ENCODE peak calls at places on chromosomes 13 and 19, in six cellular contexts. One of them, this sample, is unnamed.

GRCh38 chr13:37657134-37657533 is 58.6 kb upstream of the POSTN start:
- DNase-seq in PC-3: peak; percentile 85
- DNase-seq in kidney: no peak
- DNase-seq in trophoblast cell: peak; percentile 35
- DNase-seq in lower lobe of right lung: no peak
- DNase-seq in adrenal gland: no peak
- DNase-seq in this sample: peak; percentile 31

GRCh38 chr13:101399365-101399764 is 16.9 kb downstream of the NALCN start:
- DNase-seq in PC-3: no peak
- DNase-seq in kidney: no peak
- DNase-seq in trophoblast cell: no peak
- DNase-seq in lower lobe of right lung: no peak
- DNase-seq in adrenal gland: no peak
- DNase-seq in this sample: peak; percentile 23

GRCh38 chr13:50923272-50923671 is 13.7 kb downstream of the RNASEH2B start:
- DNase-seq in PC-3: no peak
- DNase-seq in kidney: no peak
- DNase-seq in trophoblast cell: no peak
- DNase-seq in lower lobe of right lung: no peak
- DNase-seq in adrenal gland: no peak
- DNase-seq in this sample: no peak

GRCh38 chr13:50124536-50125305 is 109.5 kb downstream of the KCNRG start:
- DNase-seq in PC-3: peak; percentile 25
- DNase-seq in kidney: no peak
- DNase-seq in trophoblast cell: peak; percentile 32
- DNase-seq in lower lobe of right lung: peak; percentile 98
- DNase-seq in adrenal gland: peak; percentile 52
- DNase-seq in this sample: peak; percentile 98

GRCh38 chr19:35462476-35462953 is 14.5 kb downstream of the FFAR2 start:
- DNase-seq in PC-3: no peak
- DNase-seq in kidney: no peak
- DNase-seq in trophoblast cell: peak; percentile 9
- DNase-seq in lower lobe of right lung: no peak
- DNase-seq in adrenal gland: peak; percentile 24
- DNase-seq in this sample: no peak

GRCh38 chr13:95573226-95573625 is 20.7 kb downstream of the CLDN10 start:
- DNase-seq in PC-3: peak; percentile 59
- DNase-seq in kidney: no peak
- DNase-seq in trophoblast cell: no peak
- DNase-seq in lower lobe of right lung: no peak
- DNase-seq in adrenal gland: no peak
- DNase-seq in this sample: peak; percentile 18

GRCh38 chr13:99467764-99468163 is 33.5 kb upstream of the TM9SF2 start:
- DNase-seq in PC-3: peak; percentile 94
- DNase-seq in kidney: no peak
- DNase-seq in trophoblast cell: no peak
- DNase-seq in lower lobe of right lung: no peak
- DNase-seq in adrenal gland: no peak
- DNase-seq in this sample: peak; percentile 44

GRCh38 chr19:34577531-34578101 is 96.1 kb downstream of the WTIP start:
- DNase-seq in PC-3: no peak
- DNase-seq in kidney: no peak
- DNase-seq in trophoblast cell: no peak
- DNase-seq in lower lobe of right lung: no peak
- DNase-seq in adrenal gland: no peak
- DNase-seq in this sample: peak; percentile 4

GRCh38 chr13:91112191-91112579 is 235.3 kb upstream of the MIR17HG start:
- DNase-seq in PC-3: no peak
- DNase-seq in kidney: no peak
- DNase-seq in trophoblast cell: no peak
- DNase-seq in lower lobe of right lung: no peak
- DNase-seq in adrenal gland: no peak
- DNase-seq in this sample: no peak

GRCh38 chr13:51097353-51098043 is 13.6 kb downstream of the C13orf42 start:
- DNase-seq in PC-3: no peak
- DNase-seq in kidney: no peak
- DNase-seq in trophoblast cell: no peak
- DNase-seq in lower lobe of right lung: no peak
- DNase-seq in adrenal gland: no peak
- DNase-seq in this sample: no peak

GRCh38 chr13:95880346-95880745 is 172.9 kb downstream of the UGGT2 start:
- DNase-seq in PC-3: no peak
- DNase-seq in kidney: no peak
- DNase-seq in trophoblast cell: no peak
- DNase-seq in lower lobe of right lung: no peak
- DNase-seq in adrenal gland: no peak
- DNase-seq in this sample: peak; percentile 12

GRCh38 chr19:12195501-12195860 is 32.6 kb downstream of the ZNF136 start:
- DNase-seq in PC-3: no peak
- DNase-seq in kidney: no peak
- DNase-seq in trophoblast cell: no peak
- DNase-seq in lower lobe of right lung: no peak
- DNase-seq in adrenal gland: no peak
- DNase-seq in this sample: peak; percentile 2
- H3K9me3 ChIP-seq in PC-3: peaks cover 77% of the 10 kb centered on the region
- H3K9me3 ChIP-seq in kidney: peaks cover 7% of the 10 kb centered on the region
- H3K9me3 ChIP-seq in trophoblast cell: peaks cover 15% of the 10 kb centered on the region
- H3K9me3 ChIP-seq in lower lobe of right lung: peaks cover 64% of the 10 kb centered on the region
- H3K9me3 ChIP-seq in adrenal gland: no peaks in the 10 kb centered on the region
- H3K9me3 ChIP-seq in this sample: peaks cover 95% of the 10 kb centered on the region

DNA sequence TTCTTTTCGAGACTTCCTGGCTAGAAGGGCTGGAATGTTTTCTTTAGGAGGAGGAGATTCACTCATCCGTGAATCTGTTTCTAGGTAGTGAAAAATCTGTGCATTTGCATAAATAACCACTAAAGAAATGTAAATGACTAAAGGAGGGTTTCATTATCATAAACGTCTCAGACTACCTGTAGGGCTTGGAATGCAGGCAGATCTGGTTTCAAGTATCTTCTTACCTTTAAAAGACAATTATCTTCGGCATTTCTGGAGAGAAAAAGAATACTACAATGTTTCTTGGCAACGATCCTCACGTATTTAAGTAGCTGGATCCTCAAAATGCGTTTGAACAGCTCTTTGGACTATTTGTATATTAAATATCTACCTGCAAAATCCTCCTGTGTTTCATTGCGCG is 291.0 kb upstream of the ARGLU1 start:
- DNase-seq in PC-3: peak; percentile 21
- DNase-seq in kidney: no peak
- DNase-seq in trophoblast cell: peak; percentile 36
- DNase-seq in lower lobe of right lung: no peak
- DNase-seq in adrenal gland: no peak
- DNase-seq in this sample: no peak
- H3K4me3 ChIP-seq in PC-3: no peak overlapping the region
- H3K4me3 ChIP-seq in kidney: peak overlapping the region; percentile 32
- H3K4me3 ChIP-seq in trophoblast cell: no peak overlapping the region
- H3K4me3 ChIP-seq in lower lobe of right lung: no peak overlapping the region
- H3K4me3 ChIP-seq in adrenal gland: no peak overlapping the region
- H3K4me3 ChIP-seq in this sample: no peak overlapping the region

GRCh38 chr19:10203686-10204085 is 8.9 kb upstream of the DNMT1 start:
- DNase-seq in PC-3: no peak
- DNase-seq in kidney: no peak
- DNase-seq in trophoblast cell: no peak
- DNase-seq in lower lobe of right lung: no peak
- DNase-seq in adrenal gland: no peak
- DNase-seq in this sample: no peak
- H3K4me1 ChIP-seq in PC-3: peaks cover 10% of the 10 kb centered on the region
- H3K4me1 ChIP-seq in kidney: no peaks in the 10 kb centered on the region
- H3K4me1 ChIP-seq in trophoblast cell: peaks cover 21% of the 10 kb centered on the region
- H3K4me1 ChIP-seq in lower lobe of right lung: peaks cover 12% of the 10 kb centered on the region
- H3K4me1 ChIP-seq in adrenal gland: no peaks in the 10 kb centered on the region
- H3K4me1 ChIP-seq in this sample: peaks cover 14% of the 10 kb centered on the region

DNA sequence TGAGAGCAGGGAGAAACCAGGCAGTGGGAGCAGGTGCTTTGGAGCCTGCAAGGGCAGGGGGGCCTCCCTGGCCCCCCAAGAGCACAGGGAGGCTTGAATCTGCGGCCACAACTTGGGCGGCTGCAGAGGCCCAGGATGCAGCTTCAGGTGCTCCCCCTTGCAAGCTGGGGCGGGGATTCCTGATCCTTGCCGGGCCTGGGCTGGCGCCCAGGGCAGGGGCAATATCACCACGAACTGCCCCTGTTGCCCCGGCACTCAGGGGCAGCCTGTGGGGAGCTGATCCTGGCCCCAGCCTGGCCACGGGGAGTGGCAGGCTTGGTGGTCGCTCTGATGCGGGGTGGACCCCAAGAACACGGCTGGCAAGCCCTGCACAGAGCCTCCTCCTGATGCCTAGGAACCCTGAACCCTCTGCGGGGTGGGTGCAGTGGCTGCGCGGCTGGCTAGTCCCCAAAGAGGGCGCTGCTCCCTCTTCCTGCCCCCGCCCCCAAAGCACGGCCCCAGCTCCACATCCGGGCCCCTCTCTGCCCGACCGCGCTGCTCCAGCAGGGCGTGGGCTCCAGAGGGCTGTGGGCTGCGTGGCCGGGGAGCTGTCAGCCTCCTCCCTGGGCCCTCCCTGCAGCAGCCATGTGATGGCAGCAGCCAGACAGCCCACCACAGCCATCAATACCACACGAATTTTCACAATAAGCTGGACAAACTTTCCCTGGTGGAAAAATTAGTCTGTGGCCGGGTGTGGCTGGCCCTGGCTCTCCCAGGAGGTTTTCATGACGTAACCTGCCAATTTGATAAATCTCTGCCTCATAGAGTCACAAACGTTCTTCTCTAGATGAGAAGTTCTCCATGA is 21.0 kb downstream of the TNFSF9 start:
- DNase-seq in PC-3: no peak
- DNase-seq in kidney: peak; percentile 64
- DNase-seq in trophoblast cell: no peak
- DNase-seq in lower lobe of right lung: peak; percentile 50
- DNase-seq in adrenal gland: no peak
- DNase-seq in this sample: no peak
- H3K9me3 ChIP-seq in PC-3: no peaks in the 10 kb centered on the region
- H3K9me3 ChIP-seq in kidney: no peaks in the 10 kb centered on the region
- H3K9me3 ChIP-seq in trophoblast cell: peaks cover 9% of the 10 kb centered on the region
- H3K9me3 ChIP-seq in lower lobe of right lung: no peaks in the 10 kb centered on the region
- H3K9me3 ChIP-seq in adrenal gland: no peaks in the 10 kb centered on the region
- H3K9me3 ChIP-seq in this sample: peaks cover 6% of the 10 kb centered on the region

GRCh38 chr13:112692104-112692503 is 2.3 kb downstream of the ATP11A start:
- DNase-seq in PC-3: no peak
- DNase-seq in kidney: peak; percentile 20
- DNase-seq in trophoblast cell: no peak
- DNase-seq in lower lobe of right lung: no peak
- DNase-seq in adrenal gland: peak; percentile 3
- DNase-seq in this sample: no peak
- H3K4me3 ChIP-seq in PC-3: peak overlapping the region; percentile 85
- H3K4me3 ChIP-seq in kidney: peak overlapping the region; percentile 76
- H3K4me3 ChIP-seq in trophoblast cell: no peak overlapping the region
- H3K4me3 ChIP-seq in lower lobe of right lung: peak overlapping the region; percentile 96
- H3K4me3 ChIP-seq in adrenal gland: no peak overlapping the region
- H3K4me3 ChIP-seq in this sample: peak overlapping the region; percentile 86

GRCh38 chr19:41937976-41938375 is 9.7 kb upstream of the ERFL start:
- DNase-seq in PC-3: no peak
- DNase-seq in kidney: no peak
- DNase-seq in trophoblast cell: no peak
- DNase-seq in lower lobe of right lung: no peak
- DNase-seq in adrenal gland: no peak
- DNase-seq in this sample: no peak
- H3K4me1 ChIP-seq in PC-3: peaks cover 9% of the 10 kb centered on the region
- H3K4me1 ChIP-seq in kidney: no peaks in the 10 kb centered on the region
- H3K4me1 ChIP-seq in trophoblast cell: peaks cover 4% of the 10 kb centered on the region
- H3K4me1 ChIP-seq in lower lobe of right lung: peaks cover 15% of the 10 kb centered on the region
- H3K4me1 ChIP-seq in adrenal gland: peaks cover 11% of the 10 kb centered on the region
- H3K4me1 ChIP-seq in this sample: peaks cover 13% of the 10 kb centered on the region

GRCh38 chr19:40625406-40626120 is 24.4 kb downstream of the LTBP4 start:
- DNase-seq in PC-3: no peak
- DNase-seq in kidney: no peak
- DNase-seq in trophoblast cell: no peak
- DNase-seq in lower lobe of right lung: no peak
- DNase-seq in adrenal gland: no peak
- DNase-seq in this sample: no peak

GRCh38 chr19:40621966-40622772 is 21.0 kb downstream of the LTBP4 start:
- DNase-seq in PC-3: no peak
- DNase-seq in kidney: no peak
- DNase-seq in trophoblast cell: no peak
- DNase-seq in lower lobe of right lung: no peak
- DNase-seq in adrenal gland: no peak
- DNase-seq in this sample: no peak

GRCh38 chr19:40621283-40621682 is 20.1 kb downstream of the LTBP4 start:
- DNase-seq in PC-3: no peak
- DNase-seq in kidney: no peak
- DNase-seq in trophoblast cell: no peak
- DNase-seq in lower lobe of right lung: no peak
- DNase-seq in adrenal gland: no peak
- DNase-seq in this sample: no peak

GRCh38 chr19:40622773-40623075 is 21.6 kb downstream of the LTBP4 start:
- DNase-seq in PC-3: no peak
- DNase-seq in kidney: peak; percentile 78
- DNase-seq in trophoblast cell: no peak
- DNase-seq in lower lobe of right lung: no peak
- DNase-seq in adrenal gland: no peak
- DNase-seq in this sample: no peak

DNA sequence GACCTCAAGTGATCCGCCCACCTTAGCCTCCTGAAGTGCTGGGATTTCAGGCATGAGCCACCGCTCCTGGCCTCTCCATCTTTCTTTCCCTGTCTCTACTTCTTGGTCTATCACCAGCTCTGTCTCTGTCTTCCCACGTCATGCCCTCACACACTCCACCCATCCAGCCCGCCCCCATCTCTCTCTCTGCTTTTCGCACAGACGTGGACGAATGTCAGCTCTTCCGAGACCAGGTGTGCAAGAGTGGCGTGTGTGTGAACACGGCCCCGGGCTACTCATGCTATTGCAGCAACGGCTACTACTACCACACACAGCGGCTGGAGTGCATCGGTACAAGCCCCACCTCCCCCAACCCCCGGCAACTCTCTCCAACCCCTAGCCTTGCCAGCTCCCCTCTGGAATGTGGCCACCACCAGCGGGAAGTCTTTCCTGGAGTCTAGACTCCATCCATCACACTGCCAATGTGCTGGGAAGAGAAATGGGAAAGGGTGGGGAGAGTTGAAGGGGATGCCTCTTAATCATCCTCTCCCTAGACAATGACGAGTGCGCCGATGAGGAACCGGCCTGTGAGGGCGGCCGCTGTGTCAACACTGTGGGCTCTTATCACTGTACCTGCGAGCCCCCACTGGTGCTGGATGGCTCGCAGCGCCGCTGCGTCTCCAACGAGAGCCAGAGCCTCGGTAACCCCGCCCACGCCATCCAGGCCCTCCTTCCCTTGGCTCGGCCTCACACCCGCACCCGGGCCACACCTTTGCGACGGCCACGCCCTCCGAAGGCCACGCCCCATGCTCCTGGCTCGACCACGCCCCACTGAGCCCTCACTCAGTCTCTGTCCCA is 22.5 kb downstream of the LTBP4 start:
- DNase-seq in PC-3: peak; percentile 85
- DNase-seq in kidney: no peak
- DNase-seq in trophoblast cell: peak; percentile 76
- DNase-seq in lower lobe of right lung: peak; percentile 60
- DNase-seq in adrenal gland: no peak
- DNase-seq in this sample: no peak
- H3K9me3 ChIP-seq in PC-3: no peaks in the 10 kb centered on the region
- H3K9me3 ChIP-seq in kidney: no peaks in the 10 kb centered on the region
- H3K9me3 ChIP-seq in trophoblast cell: peaks cover 1% of the 10 kb centered on the region
- H3K9me3 ChIP-seq in lower lobe of right lung: no peaks in the 10 kb centered on the region
- H3K9me3 ChIP-seq in adrenal gland: no peaks in the 10 kb centered on the region
- H3K9me3 ChIP-seq in this sample: no peaks in the 10 kb centered on the region

DNA sequence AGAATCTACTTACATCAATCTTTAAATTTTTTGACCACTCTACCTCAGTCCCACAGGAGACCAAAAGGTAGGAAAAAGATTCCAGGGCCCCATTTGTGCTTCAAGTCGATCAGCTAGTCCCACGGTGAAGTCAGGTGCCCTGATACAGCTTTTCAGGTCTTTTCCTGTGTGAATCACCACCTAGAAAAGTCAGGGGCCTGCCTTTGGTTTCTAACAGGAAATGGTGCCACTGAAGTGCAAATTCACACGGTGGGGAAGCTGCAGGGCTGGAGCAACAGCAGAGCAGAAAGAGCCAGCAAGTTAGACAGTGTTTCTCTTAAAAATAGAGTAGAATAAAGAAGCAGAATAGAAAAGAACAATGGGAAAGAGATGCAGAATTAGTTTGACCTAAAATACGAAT is 107.5 kb downstream of the KLF12 start:
- DNase-seq in PC-3: peak; percentile 23
- DNase-seq in kidney: peak; percentile 37
- DNase-seq in trophoblast cell: no peak
- DNase-seq in lower lobe of right lung: no peak
- DNase-seq in adrenal gland: no peak
- DNase-seq in this sample: no peak
- H3K4me3 ChIP-seq in PC-3: no peak overlapping the region
- H3K4me3 ChIP-seq in kidney: no peak overlapping the region
- H3K4me3 ChIP-seq in trophoblast cell: no peak overlapping the region
- H3K4me3 ChIP-seq in lower lobe of right lung: no peak overlapping the region
- H3K4me3 ChIP-seq in adrenal gland: no peak overlapping the region
- H3K4me3 ChIP-seq in this sample: no peak overlapping the region